ENCODE peak calls at places on chromosome 19, in seven cellular contexts. P is RWPE1, D is H1, F is uterus, R is posterior cingulate gyrus, V is cardiac muscle cell, E is GDM1. Q is an unnamed sample.

GRCh38 chr19:11451942-11452813 is 16.7 kb downstream of the PRKCSH start:
- DNase-seq in P (no peak), D (no peak), F (no peak), R (no peak), V (peak; percentile 23), E (no peak), Q (peak; percentile 82)

GRCh38 chr19:21202865-21203494 is 61.1 kb downstream of the ZNF431 start:
- DNase-seq in P (peak; percentile 10), D (peak; percentile 63), F (no peak), R (no peak), V (peak; percentile 54), E (peak; percentile 31), Q (peak; percentile 79)

GRCh38 chr19:47723573-47723923 is 10.3 kb downstream of the EHD2 start:
- DNase-seq in P (no peak), D (no peak), F (peak; percentile 82), R (no peak), V (peak; percentile 92), E (peak; percentile 46), Q (no peak)

GRCh38 chr19:42386974-42387707 is 3.0 kb downstream of the CNFN start:
- DNase-seq in P (peak; percentile 80), D (peak; percentile 94), F (peak; percentile 39), R (no peak), V (peak; percentile 63), E (no peak), Q (peak; percentile 96)

GRCh38 chr19:28948531-28948930 is 264.4 kb downstream of the UQCRFS1 start:
- DNase-seq in P (no peak), D (no peak), F (no peak), R (no peak), V (no peak), E (no peak), Q (no peak)

GRCh38 chr19:44050740-44051653 is 839 bp upstream of the ZNF223 start:
- DNase-seq in P (no peak), D (no peak), F (no peak), R (peak; percentile 79), V (peak; percentile 6), E (no peak), Q (no peak)

GRCh38 chr19:41531438-41532311 is 44.3 kb upstream of the CEACAM21 start:
- DNase-seq in P (peak; percentile 60), D (no peak), F (peak; percentile 79), R (no peak), V (peak; percentile 95), E (peak; percentile 88), Q (peak; percentile 52)

GRCh38 chr19:21117041-21117907 is 24.6 kb upstream of the ZNF431 start:
- DNase-seq in P (no peak), D (no peak), F (no peak), R (no peak), V (no peak), E (no peak), Q (no peak)

GRCh38 chr19:15672580-15673175 is at the start of gene CYP4F12:
- DNase-seq in P (peak; percentile 60), D (no peak), F (peak; percentile 92), R (no peak), V (peak; percentile 81), E (no peak), Q (peak; percentile 39)

GRCh38 chr19:6644796-6645195 is 25.2 kb downstream of the TNFSF14 start:
- DNase-seq in P (no peak), D (no peak), F (no peak), R (no peak), V (no peak), E (no peak), Q (no peak)

GRCh38 chr19:36973021-36973843 is 57.1 kb downstream of the ZNF568 start:
- DNase-seq in P (peak; percentile 11), D (no peak), F (peak; percentile 73), R (peak; percentile 97), V (peak; percentile 87), E (no peak), Q (peak; percentile 95)

GRCh38 chr19:45363861-45364459 is 6.4 kb downstream of the ERCC2 start:
- DNase-seq in P (no peak), D (no peak), F (no peak), R (no peak), V (no peak), E (no peak), Q (peak; percentile 51)

GRCh38 chr19:29269641-29270040 is 56.7 kb upstream of the UQCRFS1 start:
- DNase-seq in P (no peak), D (no peak), F (no peak), R (no peak), V (no peak), E (no peak), Q (no peak)

GRCh38 chr19:1015782-1016646 is 4.9 kb downstream of the TMEM259 start:
- DNase-seq in P (no peak), D (peak; percentile 78), F (no peak), R (no peak), V (no peak), E (no peak), Q (no peak)

GRCh38 chr19:49056101-49056901 is 1.2 kb downstream of the CGB7 start:
- DNase-seq in P (peak; percentile 82), D (peak; percentile 89), F (peak; percentile 28), R (peak; percentile 75), V (peak; percentile 47), E (no peak), Q (peak; percentile 97)

GRCh38 chr19:40614595-40615411 is 13.6 kb downstream of the LTBP4 start:
- DNase-seq in P (peak; percentile 85), D (peak; percentile 93), F (peak; percentile 94), R (no peak), V (peak; percentile 96), E (peak; percentile 48), Q (peak; percentile 97)

GRCh38 chr19:52188822-52189744 is 769 bp upstream of the PPP2R1A start:
- DNase-seq in P (no peak), D (peak; percentile 92), F (no peak), R (peak; percentile 100), V (no peak), E (no peak), Q (peak; percentile 98)

GRCh38 chr19:39497850-39498261 is 891 bp upstream of the DLL3 start:
- DNase-seq in P (no peak), D (peak; percentile 85), F (no peak), R (peak; percentile 77), V (peak; percentile 49), E (no peak), Q (peak; percentile 89)

GRCh38 chr19:3458229-3458555 is 22.1 kb downstream of the SMIM24 start:
- DNase-seq in P (no peak), D (no peak), F (no peak), R (no peak), V (no peak), E (no peak), Q (peak; percentile 94)

GRCh38 chr19:16328824-16329482 is 4.3 kb downstream of the KLF2 start:
- DNase-seq in P (no peak), D (no peak), F (no peak), R (no peak), V (no peak), E (no peak), Q (peak; percentile 86)

GRCh38 chr19:31537136-31537535 is 187.9 kb upstream of the TSHZ3 start:
- DNase-seq in P (no peak), D (peak; percentile 3), F (no peak), R (no peak), V (no peak), E (no peak), Q (no peak)

GRCh38 chr19:53903055-53903680 is 5.9 kb upstream of the CACNG7 start:
- DNase-seq in P (peak; percentile 44), D (peak; percentile 69), F (no peak), R (no peak), V (peak; percentile 56), E (no peak), Q (peak; percentile 80)

GRCh38 chr19:23799321-23799720 is 40.6 kb upstream of the ZNF681 start:
- DNase-seq in P (no peak), D (peak; percentile 26), F (no peak), R (no peak), V (no peak), E (no peak), Q (no peak)

GRCh38 chr19:3984908-3985642 is at the start of gene EEF2:
- DNase-seq in P (peak; percentile 97), D (peak; percentile 93), F (peak; percentile 90), R (peak; percentile 95), V (peak; percentile 92), E (peak; percentile 81), Q (peak; percentile 99)

GRCh38 chr19:38250821-38251563 is 5.2 kb downstream of the PPP1R14A start:
- DNase-seq in P (no peak), D (peak; percentile 70), F (peak; percentile 83), R (peak; percentile 88), V (peak; percentile 73), E (no peak), Q (peak; percentile 77)

GRCh38 chr19:13834308-13834790 is 39.1 kb downstream of the ZSWIM4 start:
- DNase-seq in P (peak; percentile 73), D (no peak), F (no peak), R (no peak), V (peak; percentile 47), E (no peak), Q (peak; percentile 93)

GRCh38 chr19:40805258-40805868 is 6.4 kb downstream of the EGLN2 start:
- DNase-seq in P (no peak), D (no peak), F (no peak), R (no peak), V (no peak), E (no peak), Q (peak; percentile 36)

GRCh38 chr19:1360818-1361461 is 22.8 kb upstream of the NDUFS7 start:
- DNase-seq in P (no peak), D (no peak), F (peak; percentile 78), R (peak; percentile 95), V (peak; percentile 93), E (no peak), Q (peak; percentile 98)

GRCh38 chr19:2039082-2039958 is 11.7 kb downstream of the MKNK2 start:
- DNase-seq in P (no peak), D (peak; percentile 43), F (no peak), R (no peak), V (no peak), E (no peak), Q (peak; percentile 64)

GRCh38 chr19:41928754-41929535 is 696 bp upstream of the ERFL start:
- DNase-seq in P (no peak), D (no peak), F (no peak), R (peak; percentile 60), V (no peak), E (no peak), Q (peak; percentile 92)

GRCh38 chr19:42088471-42089190 is 12.7 kb downstream of the ZNF574 start:
- DNase-seq in P (no peak), D (no peak), F (no peak), R (no peak), V (peak; percentile 72), E (no peak), Q (peak; percentile 98)

GRCh38 chr19:42216653-42217521 is 590 bp downstream of the DEDD2 start:
- DNase-seq in P (no peak), D (peak; percentile 85), F (peak; percentile 37), R (peak; percentile 84), V (peak; percentile 40), E (peak; percentile 9), Q (peak; percentile 88)

GRCh38 chr19:6516018-6516658 is 14.0 kb upstream of the TUBB4A start:
- DNase-seq in P (peak; percentile 97), D (peak; percentile 95), F (peak; percentile 88), R (peak; percentile 96), V (peak; percentile 96), E (peak; percentile 92), Q (peak; percentile 98)

GRCh38 chr19:1000095-1000494 is at the start of gene GRIN3B:
- DNase-seq in P (peak; percentile 54), D (peak; percentile 89), F (no peak), R (no peak), V (peak; percentile 50), E (peak; percentile 48), Q (peak; percentile 98)

GRCh38 chr19:40165362-40165937 is 25.8 kb upstream of the MAP3K10 start:
- DNase-seq in P (no peak), D (peak; percentile 92), F (no peak), R (peak; percentile 75), V (peak; percentile 56), E (peak; percentile 63), Q (peak; percentile 93)

GRCh38 chr19:39083983-39084731 is at the start of gene ACP7:
- DNase-seq in P (no peak), D (peak; percentile 71), F (no peak), R (no peak), V (no peak), E (no peak), Q (peak; percentile 84)

GRCh38 chr19:49950956-49951526 is 9.9 kb downstream of the SIGLEC11 start:
- DNase-seq in P (no peak), D (no peak), F (no peak), R (peak; percentile 29), V (no peak), E (no peak), Q (no peak)

GRCh38 chr19:18662972-18663732 is 20.3 kb upstream of the CRTC1 start:
- DNase-seq in P (no peak), D (no peak), F (no peak), R (no peak), V (no peak), E (no peak), Q (peak; percentile 91)

Q was measured in osteoblast.